ENCODE peak calls at places on chromosome 9, in seven cellular contexts. One of them, this sample, is unnamed. For H3K4me1 and H3K9me3, the result is how much of the 10 kb centered on the place peaks cover.

GRCh38 chr9:37206121-37206620 is 85.8 kb downstream of the ZCCHC7 start:
- DNase-seq in DND-41: no peak
- DNase-seq in body of pancreas: no peak
- DNase-seq in endodermal cell: no peak
- DNase-seq in adipocyte: no peak
- DNase-seq in left ventricle myocardium inferior: no peak
- DNase-seq in psoas muscle: no peak
- DNase-seq in this sample: no peak

GRCh38 chr9:21559402-21560280 is 77.5 kb upstream of the IFNE start:
- DNase-seq in left ventricle myocardium inferior: no peak
- DNase-seq in psoas muscle: peak
- DNase-seq in endodermal cell: peak
- DNase-seq in body of pancreas: peak
- DNase-seq in adipocyte: peak
- DNase-seq in DND-41: no peak
- DNase-seq in this sample: peak

GRCh38 chr9:104826911-104827310 is 63.0 kb downstream of the NIPSNAP3B start:
- DNase-seq in left ventricle myocardium inferior: no peak
- DNase-seq in DND-41: no peak
- DNase-seq in psoas muscle: no peak
- DNase-seq in adipocyte: no peak
- DNase-seq in endodermal cell: peak
- DNase-seq in body of pancreas: no peak
- DNase-seq in this sample: no peak

GRCh38 chr9:76223749-76224340 is 170.4 kb downstream of the RFK start:
- DNase-seq in adipocyte: peak
- DNase-seq in body of pancreas: no peak
- DNase-seq in endodermal cell: peak
- DNase-seq in psoas muscle: no peak
- DNase-seq in left ventricle myocardium inferior: no peak
- DNase-seq in DND-41: no peak
- DNase-seq in this sample: no peak

GRCh38 chr9:107242073-107243063 is 40.7 kb upstream of the RAD23B start:
- DNase-seq in left ventricle myocardium inferior: no peak
- DNase-seq in adipocyte: peak
- DNase-seq in psoas muscle: no peak
- DNase-seq in endodermal cell: no peak
- DNase-seq in body of pancreas: no peak
- DNase-seq in DND-41: no peak
- DNase-seq in this sample: peak

GRCh38 chr9:88312517-88313103 is 75.6 kb upstream of the SPIN1 start:
- DNase-seq in endodermal cell: no peak
- DNase-seq in DND-41: no peak
- DNase-seq in adipocyte: no peak
- DNase-seq in body of pancreas: no peak
- DNase-seq in psoas muscle: no peak
- DNase-seq in left ventricle myocardium inferior: no peak
- DNase-seq in this sample: peak

GRCh38 chr9:73743826-73744225 is 592.2 kb downstream of the ANXA1 start:
- DNase-seq in left ventricle myocardium inferior: no peak
- DNase-seq in psoas muscle: no peak
- DNase-seq in body of pancreas: no peak
- DNase-seq in DND-41: no peak
- DNase-seq in endodermal cell: no peak
- DNase-seq in adipocyte: no peak
- DNase-seq in this sample: no peak

GRCh38 chr9:7996558-7996957 is 197.0 kb upstream of the DMAC1 start:
- DNase-seq in DND-41: no peak
- DNase-seq in adipocyte: no peak
- DNase-seq in left ventricle myocardium inferior: no peak
- DNase-seq in endodermal cell: no peak
- DNase-seq in body of pancreas: no peak
- DNase-seq in psoas muscle: no peak
- DNase-seq in this sample: no peak

GRCh38 chr9:95815961-95816360 is 59.5 kb upstream of the ERCC6L2 start:
- DNase-seq in body of pancreas: no peak
- DNase-seq in adipocyte: no peak
- DNase-seq in left ventricle myocardium inferior: no peak
- DNase-seq in DND-41: no peak
- DNase-seq in endodermal cell: no peak
- DNase-seq in psoas muscle: no peak
- DNase-seq in this sample: no peak

GRCh38 chr9:14278291-14278721 is 35.6 kb downstream of the NFIB start:
- DNase-seq in DND-41: no peak
- DNase-seq in psoas muscle: no peak
- DNase-seq in adipocyte: peak
- DNase-seq in left ventricle myocardium inferior: no peak
- DNase-seq in endodermal cell: no peak
- DNase-seq in body of pancreas: no peak
- DNase-seq in this sample: no peak

GRCh38 chr9:80648336-80648735 is 1041.0 kb downstream of the TLE1 start:
- DNase-seq in body of pancreas: no peak
- DNase-seq in psoas muscle: no peak
- DNase-seq in DND-41: no peak
- DNase-seq in endodermal cell: no peak
- DNase-seq in left ventricle myocardium inferior: no peak
- DNase-seq in adipocyte: peak
- DNase-seq in this sample: no peak

GRCh38 chr9:99173570-99174504 is 47.9 kb downstream of the ALG2 start:
- DNase-seq in DND-41: no peak
- DNase-seq in adipocyte: no peak
- DNase-seq in endodermal cell: no peak
- DNase-seq in body of pancreas: no peak
- DNase-seq in left ventricle myocardium inferior: no peak
- DNase-seq in psoas muscle: no peak
- DNase-seq in this sample: no peak

GRCh38 chr9:131546336-131547084 is 1.2 kb downstream of the PRRT1B start:
- DNase-seq in psoas muscle: no peak
- DNase-seq in left ventricle myocardium inferior: no peak
- DNase-seq in DND-41: no peak
- DNase-seq in adipocyte: peak
- DNase-seq in body of pancreas: no peak
- DNase-seq in endodermal cell: peak
- DNase-seq in this sample: no peak

GRCh38 chr9:117247271-117247670 is 167.6 kb downstream of the ASTN2 start:
- DNase-seq in adipocyte: peak
- DNase-seq in psoas muscle: no peak
- DNase-seq in DND-41: no peak
- DNase-seq in body of pancreas: peak
- DNase-seq in left ventricle myocardium inferior: no peak
- DNase-seq in endodermal cell: peak
- DNase-seq in this sample: no peak

GRCh38 chr9:130471411-130472183 is 26.8 kb downstream of the ASS1 start:
- DNase-seq in endodermal cell: no peak
- DNase-seq in left ventricle myocardium inferior: no peak
- DNase-seq in DND-41: no peak
- DNase-seq in body of pancreas: no peak
- DNase-seq in adipocyte: no peak
- DNase-seq in psoas muscle: no peak
- DNase-seq in this sample: no peak

GRCh38 chr9:137194909-137195308 is 5.6 kb downstream of the TPRN start:
- DNase-seq in left ventricle myocardium inferior: no peak
- DNase-seq in body of pancreas: peak
- DNase-seq in endodermal cell: no peak
- DNase-seq in DND-41: no peak
- DNase-seq in psoas muscle: no peak
- DNase-seq in adipocyte: no peak
- DNase-seq in this sample: no peak

GRCh38 chr9:137198051-137198747 is 2.3 kb downstream of the TPRN start:
- DNase-seq in adipocyte: no peak
- DNase-seq in endodermal cell: no peak
- DNase-seq in body of pancreas: peak
- DNase-seq in left ventricle myocardium inferior: no peak
- DNase-seq in DND-41: no peak
- DNase-seq in psoas muscle: no peak
- DNase-seq in this sample: no peak

GRCh38 chr9:137193771-137194170 is 5.3 kb downstream of the SSNA1 start:
- DNase-seq in left ventricle myocardium inferior: no peak
- DNase-seq in adipocyte: no peak
- DNase-seq in psoas muscle: no peak
- DNase-seq in body of pancreas: no peak
- DNase-seq in DND-41: no peak
- DNase-seq in endodermal cell: no peak
- DNase-seq in this sample: no peak

GRCh38 chr9:137194388-137194787 is 5.9 kb downstream of the SSNA1 start:
- DNase-seq in body of pancreas: peak
- DNase-seq in psoas muscle: no peak
- DNase-seq in adipocyte: no peak
- DNase-seq in left ventricle myocardium inferior: peak
- DNase-seq in endodermal cell: no peak
- DNase-seq in DND-41: no peak
- DNase-seq in this sample: no peak

DNA sequence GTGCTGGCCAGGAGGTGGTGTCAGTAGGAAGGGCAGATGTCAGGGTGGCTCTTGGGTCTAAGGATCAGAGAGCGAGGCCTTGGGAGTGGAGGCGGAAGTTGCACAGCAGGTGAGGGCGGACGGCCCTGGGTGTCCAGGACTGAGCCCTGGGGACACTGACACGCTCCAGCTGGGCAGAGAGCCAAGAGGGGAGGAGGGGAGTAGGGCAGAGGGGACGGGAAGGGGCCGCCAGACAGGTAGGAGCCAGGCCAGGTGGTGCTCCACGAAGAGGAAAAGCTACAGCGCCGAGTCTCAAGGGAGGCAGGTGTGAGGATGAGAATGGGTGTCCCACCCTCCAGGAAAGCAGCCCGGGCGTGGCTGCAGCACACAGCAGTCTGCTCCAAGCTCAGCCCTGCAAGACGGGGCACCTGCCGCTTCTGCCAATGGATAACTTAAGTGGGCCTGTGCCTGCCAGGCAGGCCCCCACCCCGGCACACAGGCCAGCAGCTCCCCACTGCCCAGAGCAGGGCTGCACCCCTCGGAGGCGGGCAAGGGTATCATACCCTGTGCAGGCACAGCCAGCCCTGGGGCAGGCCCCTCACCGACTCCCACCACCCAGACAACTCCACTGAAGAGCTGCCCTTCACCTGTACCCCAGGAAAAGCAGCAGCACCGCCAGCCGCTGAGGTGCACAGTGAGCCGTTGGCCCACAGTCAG is 4.9 kb downstream of the TPRN start:
- DNase-seq in body of pancreas: peak
- DNase-seq in adipocyte: no peak
- DNase-seq in left ventricle myocardium inferior: no peak
- DNase-seq in endodermal cell: no peak
- DNase-seq in psoas muscle: no peak
- DNase-seq in DND-41: no peak
- DNase-seq in this sample: no peak
- H3K4me1 ChIP-seq in body of pancreas: half or more
- H3K4me1 ChIP-seq in adipocyte: under half
- H3K4me1 ChIP-seq in left ventricle myocardium inferior: half or more
- H3K4me1 ChIP-seq in endodermal cell: under half
- H3K4me1 ChIP-seq in psoas muscle: under half
- H3K4me1 ChIP-seq in DND-41: under half
- H3K4me1 ChIP-seq in this sample: under half

DNA sequence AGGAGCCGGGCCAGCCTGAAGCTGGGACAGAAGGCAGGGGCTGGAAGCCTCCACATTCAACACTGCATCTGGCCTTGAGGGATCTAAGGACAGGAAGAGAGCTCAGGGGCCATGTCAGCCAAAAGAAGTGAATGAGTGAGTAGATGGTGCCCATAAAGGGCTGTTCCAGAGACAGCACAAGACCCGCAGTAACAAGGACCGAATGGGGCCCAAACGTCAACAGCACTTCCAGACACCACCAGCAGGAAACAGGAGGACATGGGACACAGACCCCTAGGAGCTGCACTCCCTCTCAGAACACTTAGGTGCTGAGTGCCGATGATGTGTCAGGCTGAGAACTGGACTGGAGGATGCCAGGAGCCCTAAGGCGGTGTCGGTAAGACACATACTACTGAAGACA is 114.8 kb upstream of the FAM120A start:
- DNase-seq in adipocyte: no peak
- DNase-seq in DND-41: no peak
- DNase-seq in endodermal cell: no peak
- DNase-seq in psoas muscle: no peak
- DNase-seq in left ventricle myocardium inferior: no peak
- DNase-seq in body of pancreas: no peak
- DNase-seq in this sample: no peak
- H3K9me3 ChIP-seq in adipocyte: under half
- H3K9me3 ChIP-seq in DND-41: under half
- H3K9me3 ChIP-seq in endodermal cell: under half
- H3K9me3 ChIP-seq in psoas muscle: under half
- H3K9me3 ChIP-seq in left ventricle myocardium inferior: under half
- H3K9me3 ChIP-seq in body of pancreas: under half
- H3K9me3 ChIP-seq in this sample: under half

DNA sequence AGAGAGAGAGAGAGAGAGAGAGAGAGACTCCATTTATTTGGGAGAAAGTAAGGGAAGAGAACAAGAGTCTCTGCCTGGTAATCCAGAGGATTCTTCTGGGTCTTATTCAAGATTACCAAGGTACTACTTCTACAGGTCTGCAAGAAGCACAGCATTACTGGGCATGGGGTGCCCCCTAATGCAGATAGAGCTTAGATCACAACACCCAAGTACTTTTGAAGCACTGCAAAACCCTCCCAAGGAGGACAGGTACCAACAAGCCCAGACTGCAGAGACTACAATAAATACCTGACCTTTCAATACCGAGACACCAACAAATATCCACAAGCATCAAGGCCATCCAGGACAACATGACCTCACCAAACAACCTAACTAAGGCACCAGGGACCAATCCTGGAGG is 94.7 kb upstream of the PHF24 start:
- DNase-seq in left ventricle myocardium inferior: no peak
- DNase-seq in body of pancreas: no peak
- DNase-seq in psoas muscle: no peak
- DNase-seq in adipocyte: no peak
- DNase-seq in DND-41: no peak
- DNase-seq in endodermal cell: no peak
- DNase-seq in this sample: no peak
- H3K4me1 ChIP-seq in left ventricle myocardium inferior: under half
- H3K4me1 ChIP-seq in body of pancreas: under half
- H3K4me1 ChIP-seq in psoas muscle: under half
- H3K4me1 ChIP-seq in adipocyte: under half
- H3K4me1 ChIP-seq in DND-41: under half
- H3K4me1 ChIP-seq in endodermal cell: under half
- H3K4me1 ChIP-seq in this sample: under half

GRCh38 chr9:96813607-96814006 is 35.7 kb upstream of the ZNF510 start:
- DNase-seq in left ventricle myocardium inferior: no peak
- DNase-seq in body of pancreas: no peak
- DNase-seq in endodermal cell: no peak
- DNase-seq in psoas muscle: no peak
- DNase-seq in DND-41: no peak
- DNase-seq in adipocyte: no peak
- DNase-seq in this sample: no peak

GRCh38 chr9:96818535-96818934 is 35.8 kb downstream of the ZNF782 start:
- DNase-seq in psoas muscle: no peak
- DNase-seq in endodermal cell: no peak
- DNase-seq in left ventricle myocardium inferior: no peak
- DNase-seq in adipocyte: no peak
- DNase-seq in DND-41: no peak
- DNase-seq in body of pancreas: no peak
- DNase-seq in this sample: no peak

DNA sequence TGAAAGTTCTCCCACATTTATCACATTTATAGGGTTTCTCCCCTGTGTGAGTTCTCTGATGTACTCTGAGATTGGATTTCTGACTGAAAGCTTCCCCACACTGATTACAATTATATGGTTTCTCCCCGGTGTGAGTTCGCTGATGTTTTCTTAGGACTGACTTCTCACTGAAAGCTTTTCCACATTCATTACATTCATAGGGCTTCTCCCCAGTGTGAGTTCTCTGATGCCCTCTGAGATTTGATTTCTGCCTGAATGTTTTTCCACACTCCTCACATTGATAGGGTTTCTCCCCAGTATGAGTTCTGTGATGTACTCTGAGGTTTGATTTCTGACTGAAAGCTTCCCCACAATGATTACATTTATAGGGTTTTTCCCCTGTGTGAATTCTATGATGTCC is 36.3 kb downstream of the ZNF782 start:
- DNase-seq in DND-41: no peak
- DNase-seq in left ventricle myocardium inferior: no peak
- DNase-seq in body of pancreas: no peak
- DNase-seq in psoas muscle: no peak
- DNase-seq in endodermal cell: no peak
- DNase-seq in adipocyte: no peak
- DNase-seq in this sample: no peak
- H3K9me3 ChIP-seq in DND-41: under half
- H3K9me3 ChIP-seq in left ventricle myocardium inferior: half or more
- H3K9me3 ChIP-seq in body of pancreas: half or more
- H3K9me3 ChIP-seq in psoas muscle: half or more
- H3K9me3 ChIP-seq in endodermal cell: half or more
- H3K9me3 ChIP-seq in adipocyte: half or more
- H3K9me3 ChIP-seq in this sample: half or more

This sample was measured in CD4-positive, CD25-positive, alpha-beta regulatory T cell.